ENCODE peak calls at places on chromosomes 13 and 19, in six cellular contexts. Y, X, D, B, U and S are unnamed samples.

GRCh38 chr13:71051573-71051972 is 815.4 kb downstream of the DACH1 start:
- DNase-seq in Y (no peak), X (no peak), D (no peak), B (no peak), U (no peak), S (no peak)

GRCh38 chr13:109369357-109370052 is 416.9 kb downstream of the IRS2 start:
- DNase-seq in Y (no peak), X (no peak), D (no peak), B (peak; percentile 34), U (no peak), S (no peak)

GRCh38 chr19:17654993-17655392 is 33.2 kb downstream of the UNC13A start:
- DNase-seq in Y (no peak), X (no peak), D (no peak), B (peak; percentile 67), U (no peak), S (no peak)

GRCh38 chr13:112873851-112874750 is 94.9 kb upstream of the MCF2L start:
- DNase-seq in Y (peak; percentile 61), X (peak; percentile 78), D (peak; percentile 83), B (peak; percentile 98), U (peak; percentile 85), S (peak; percentile 85)

GRCh38 chr19:33147538-33147937 is 15.6 kb downstream of the WDR88 start:
- DNase-seq in Y (no peak), X (no peak), D (no peak), B (no peak), U (no peak), S (no peak)

GRCh38 chr13:37534181-37534580 is 64.4 kb downstream of the POSTN start:
- DNase-seq in Y (no peak), X (no peak), D (no peak), B (peak; percentile 72), U (no peak), S (no peak)

GRCh38 chr19:39870171-39870971 is 24.2 kb upstream of the FBL start:
- DNase-seq in Y (no peak), X (no peak), D (no peak), B (peak; percentile 87), U (no peak), S (no peak)

GRCh38 chr13:41700790-41701310 is 243.5 kb downstream of the RGCC start:
- DNase-seq in Y (peak; percentile 44), X (peak; percentile 37), D (no peak), B (peak; percentile 2), U (no peak), S (no peak)

GRCh38 chr13:99214691-99215090 is 14.0 kb downstream of the UBAC2 start:
- DNase-seq in Y (no peak), X (no peak), D (no peak), B (no peak), U (no peak), S (no peak)

GRCh38 chr19:41521860-41522555 is 54.0 kb upstream of the CEACAM21 start:
- DNase-seq in Y (no peak), X (no peak), D (no peak), B (no peak), U (peak; percentile 40), S (no peak)

GRCh38 chr19:16268676-16269319 is 55.8 kb upstream of the KLF2 start:
- DNase-seq in Y (no peak), X (no peak), D (no peak), B (no peak), U (no peak), S (no peak)

GRCh38 chr13:29991343-29991742 is 140.9 kb upstream of the UBL3 start:
- DNase-seq in Y (no peak), X (no peak), D (no peak), B (peak; percentile 87), U (no peak), S (no peak)

GRCh38 chr13:30464496-30465351 is 1.0 kb downstream of the HMGB1 start:
- DNase-seq in Y (peak; percentile 80), X (peak; percentile 69), D (peak; percentile 79), B (peak; percentile 94), U (peak; percentile 82), S (peak; percentile 61)

GRCh38 chr19:35143818-35144217 is 763 bp downstream of the FXYD7 start:
- DNase-seq in Y (no peak), X (no peak), D (no peak), B (peak; percentile 69), U (no peak), S (no peak)

GRCh38 chr13:60976367-60976766 is 439.3 kb downstream of the PCDH20 start:
- DNase-seq in Y (no peak), X (no peak), D (no peak), B (no peak), U (no peak), S (no peak)

GRCh38 chr13:61391426-61391825 is 24.2 kb downstream of the PCDH20 start:
- DNase-seq in Y (no peak), X (no peak), D (no peak), B (no peak), U (no peak), S (no peak)

GRCh38 chr19:48123907-48124675 is 13.5 kb upstream of the PLA2G4C start:
- DNase-seq in Y (no peak), X (no peak), D (no peak), B (peak; percentile 87), U (no peak), S (no peak)

GRCh38 chr13:112956516-112957294 is 12.3 kb upstream of the MCF2L start:
- DNase-seq in Y (no peak), X (no peak), D (no peak), B (no peak), U (no peak), S (no peak)

GRCh38 chr19:3817761-3818160 is 31.6 kb upstream of the MATK start:
- DNase-seq in Y (no peak), X (no peak), D (no peak), B (peak; percentile 57), U (no peak), S (no peak)

GRCh38 chr13:47133024-47133445 is 236.2 kb upstream of the HTR2A start:
- DNase-seq in Y (no peak), X (no peak), D (no peak), B (no peak), U (no peak), S (no peak)

DNA sequence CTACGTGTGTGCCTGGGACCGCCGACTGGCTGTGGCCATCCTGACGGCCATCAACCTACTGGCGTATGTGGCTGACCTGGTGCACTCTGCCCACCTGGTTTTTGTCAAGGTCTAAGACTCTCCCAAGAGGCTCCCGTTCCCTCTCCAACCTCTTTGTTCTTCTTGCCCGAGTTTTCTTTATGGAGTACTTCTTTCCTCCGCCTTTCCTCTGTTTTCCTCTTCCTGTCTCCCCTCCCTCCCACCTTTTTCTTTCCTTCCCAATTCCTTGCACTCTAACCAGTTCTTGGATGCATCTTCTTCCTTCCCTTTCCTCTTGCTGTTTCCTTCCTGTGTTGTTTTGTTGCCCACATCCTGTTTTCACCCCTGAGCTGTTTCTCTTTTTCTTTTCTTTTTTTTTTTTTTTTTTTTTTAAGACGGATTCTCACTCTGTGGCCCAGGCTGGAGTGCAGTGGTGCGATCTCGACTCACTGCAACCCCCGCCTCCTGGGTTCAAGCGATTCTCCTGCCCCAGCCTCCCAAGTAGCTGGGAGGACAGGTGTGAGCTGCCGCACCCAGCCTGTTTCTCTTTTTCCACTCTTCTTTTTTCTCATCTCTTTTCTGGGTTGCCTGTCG is 6.8 kb downstream of the MYADM start:
- DNase-seq in Y (no peak), X (no peak), D (no peak), B (peak; percentile 37), U (no peak), S (no peak)
- H3K4me1 ChIP-seq in Y (no peaks in the 10 kb centered on the region), X (peaks cover 4% of the 10 kb centered on the region), D (no peaks in the 10 kb centered on the region), B (peaks cover 1% of the 10 kb centered on the region), U (peaks cover 11% of the 10 kb centered on the region), S (peaks cover 47% of the 10 kb centered on the region)

DNA sequence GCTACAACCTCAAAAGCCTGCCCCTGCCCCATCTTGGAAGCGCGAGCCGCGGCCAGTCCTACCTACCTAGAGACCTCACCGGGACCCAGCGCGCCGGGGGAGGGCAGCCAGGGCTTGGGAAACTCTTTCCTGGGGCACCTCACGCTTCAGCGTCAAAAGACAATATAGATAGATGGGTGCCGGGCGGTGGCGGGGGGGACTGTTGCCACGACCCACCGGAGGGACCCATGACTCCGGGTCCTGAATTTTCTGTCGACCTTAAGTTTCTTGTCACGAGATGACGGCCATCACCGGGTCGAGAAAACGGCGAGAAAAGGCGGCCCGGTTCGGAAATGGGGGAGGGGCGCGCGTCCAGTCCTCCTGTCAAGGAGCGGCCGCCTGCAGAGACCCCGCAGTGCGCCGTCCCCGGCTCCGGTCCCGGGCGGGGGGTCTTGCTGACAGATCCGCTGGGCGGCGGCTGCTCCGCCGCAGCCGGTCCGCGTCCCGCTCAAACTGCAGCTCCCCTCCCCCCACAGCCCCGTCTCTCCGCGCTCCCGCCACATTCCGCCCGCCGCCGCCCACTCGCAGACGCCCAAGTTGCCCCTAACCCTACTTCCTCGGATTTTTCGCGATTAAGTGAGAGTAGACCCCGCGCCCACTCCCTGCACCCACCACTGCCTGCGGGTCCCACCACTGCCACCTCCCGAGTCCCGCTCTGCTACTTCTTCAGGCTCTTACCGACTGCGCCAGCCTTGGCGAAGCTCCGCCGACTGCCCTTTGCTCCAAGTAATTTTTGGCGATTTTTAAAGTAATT is 66.1 kb downstream of the KCNRG start:
- DNase-seq in Y (peak; percentile 61), X (peak; percentile 57), D (peak; percentile 36), B (peak; percentile 57), U (peak; percentile 56), S (no peak)
- TF ChIP-seq CTCF in Y (no peak), X (no peak), D (no peak), B (no peak), U (peak; percentile 18), S (no peak)

GRCh38 chr13:21435710-21436151 is 23.4 kb downstream of the ZDHHC20 start:
- DNase-seq in Y (peak; percentile 75), X (peak; percentile 80), D (peak; percentile 16), B (peak; percentile 90), U (peak; percentile 45), S (peak; percentile 76)

GRCh38 chr13:21436582-21436981 is 22.5 kb downstream of the ZDHHC20 start:
- DNase-seq in Y (no peak), X (no peak), D (no peak), B (no peak), U (no peak), S (no peak)

GRCh38 chr13:21434588-21434987 is 24.5 kb downstream of the ZDHHC20 start:
- DNase-seq in Y (no peak), X (no peak), D (no peak), B (no peak), U (no peak), S (no peak)

DNA sequence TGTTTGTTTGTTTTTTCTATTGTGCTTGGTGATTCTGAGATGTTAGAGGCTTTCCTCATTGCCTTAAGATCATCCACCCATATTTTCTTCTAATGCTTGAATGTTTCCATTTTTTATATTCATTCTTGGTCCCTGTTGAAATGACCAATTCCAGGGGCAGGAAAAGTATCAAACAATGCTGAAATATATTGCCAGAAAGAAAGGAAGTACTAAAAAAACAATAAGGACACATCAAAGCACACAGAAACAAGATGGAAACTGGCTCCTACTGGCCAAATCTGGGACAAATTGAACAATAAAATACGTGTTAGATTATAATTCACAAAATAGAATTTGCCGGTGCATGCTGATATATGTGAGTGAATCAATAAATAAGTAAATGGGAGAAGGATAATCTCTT is 23.9 kb downstream of the ZDHHC20 start:
- DNase-seq in Y (no peak), X (no peak), D (no peak), B (no peak), U (no peak), S (no peak)
- H3K4me1 ChIP-seq in Y (peaks cover 10% of the 10 kb centered on the region), X (peaks cover 8% of the 10 kb centered on the region), D (no peaks in the 10 kb centered on the region), B (peaks cover 9% of the 10 kb centered on the region), U (no peaks in the 10 kb centered on the region), S (peaks cover 12% of the 10 kb centered on the region)

GRCh38 chr13:26624572-26624971 is 67.1 kb downstream of the WASF3 start:
- DNase-seq in Y (no peak), X (no peak), D (no peak), B (no peak), U (no peak), S (no peak)

GRCh38 chr13:26629260-26629659 is 71.8 kb downstream of the WASF3 start:
- DNase-seq in Y (no peak), X (no peak), D (no peak), B (no peak), U (no peak), S (no peak)

GRCh38 chr13:26623125-26623524 is 65.6 kb downstream of the WASF3 start:
- DNase-seq in Y (no peak), X (no peak), D (no peak), B (no peak), U (no peak), S (no peak)

GRCh38 chr13:26628706-26629105 is 71.2 kb downstream of the WASF3 start:
- DNase-seq in Y (no peak), X (no peak), D (no peak), B (no peak), U (no peak), S (no peak)
- TF ChIP-seq CTCF in Y (no peak), X (no peak), D (no peak), B (peak; percentile 41), U (no peak), S (no peak)